ENCODE peak calls at places on chromosomes 16 and 17, in six cellular contexts. G is dorsolateral prefrontal cortex; D is GM10248; P is NCI-H226; T is stimulated activated CD4-positive, alpha-beta T cell treated with anti-CD3 and anti-CD28 coated beads, TNF-alpha, amount 100 ng/mL, for 4 hours; Y is ecto neural progenitor cell. F is an unnamed sample.

GRCh38 chr16:77613115-77613514 is 109.2 kb upstream of the NUDT7 start:
- DNase-seq in G (no peak), Y (no peak), D (no peak), T (no peak), P (no peak), F (no peak)

GRCh38 chr17:71117461-71117860 is 948.1 kb downstream of the KCNJ2 start:
- DNase-seq in P (no peak), T (no peak), G (no peak), D (no peak), Y (no peak), F (no peak)

GRCh38 chr17:80552523-80552922 is 7.9 kb downstream of the RPTOR start:
- DNase-seq in D (no peak), Y (no peak), P (no peak), G (no peak), T (no peak), F (no peak)

GRCh38 chr17:50840311-50840851 is 5.0 kb downstream of the WFIKKN2 start:
- DNase-seq in Y (no peak), P (no peak), D (peak), G (no peak), T (no peak), F (no peak)

GRCh38 chr17:63700528-63701441 is 860 bp upstream of the LIMD2 start:
- DNase-seq in Y (peak), G (peak), T (no peak), D (peak), P (no peak), F (no peak)

GRCh38 chr17:82926716-82927115 is 86.9 kb upstream of the ZNF750 start:
- DNase-seq in D (no peak), T (no peak), P (no peak), Y (no peak), G (no peak), F (no peak)

GRCh38 chr16:49531425-49531824 is 157.8 kb downstream of the C16orf78 start:
- DNase-seq in P (no peak), G (no peak), D (no peak), Y (no peak), T (no peak), F (no peak)

GRCh38 chr16:84881702-84882521 is 62.1 kb downstream of the CRISPLD2 start:
- DNase-seq in P (peak), Y (no peak), D (no peak), T (no peak), G (no peak), F (no peak)

GRCh38 chr16:19172098-19172780 is 4.2 kb downstream of the SYT17 start:
- DNase-seq in P (no peak), D (no peak), G (no peak), T (no peak), Y (no peak), F (no peak)

F was measured in Panc1.